ENCODE peak calls at places on chromosomes 6 and 20, in five cellular contexts. One of them, this sample, is unnamed.

GRCh38 chr6:13523826-13524622 is 36.6 kb upstream of the GFOD1 start:
- DNase-seq in CD8-positive, alpha-beta T cell: no peak
- DNase-seq in PC-3: no peak
- DNase-seq in HCT116: no peak
- DNase-seq in fibroblast of mammary gland: no peak
- DNase-seq in this sample: no peak

GRCh38 chr6:90097357-90097756 is 199.3 kb downstream of the BACH2 start:
- DNase-seq in CD8-positive, alpha-beta T cell: no peak
- DNase-seq in PC-3: peak; percentile 28
- DNase-seq in HCT116: no peak
- DNase-seq in fibroblast of mammary gland: no peak
- DNase-seq in this sample: no peak

GRCh38 chr20:47220161-47220582 is 136.3 kb downstream of the ZMYND8 start:
- DNase-seq in CD8-positive, alpha-beta T cell: peak; percentile 56
- DNase-seq in PC-3: peak; percentile 55
- DNase-seq in HCT116: peak; percentile 10
- DNase-seq in fibroblast of mammary gland: peak; percentile 56
- DNase-seq in this sample: peak; percentile 65

GRCh38 chr6:149059557-149059956 is 258.0 kb upstream of the TAB2 start:
- DNase-seq in CD8-positive, alpha-beta T cell: no peak
- DNase-seq in PC-3: no peak
- DNase-seq in HCT116: no peak
- DNase-seq in fibroblast of mammary gland: peak; percentile 24
- DNase-seq in this sample: no peak

GRCh38 chr20:17629025-17629424 is 53.0 kb downstream of the RRBP1 start:
- DNase-seq in CD8-positive, alpha-beta T cell: no peak
- DNase-seq in PC-3: no peak
- DNase-seq in HCT116: no peak
- DNase-seq in fibroblast of mammary gland: no peak
- DNase-seq in this sample: no peak

GRCh38 chr6:144007779-144008500 is at the start of gene PLAGL1:
- DNase-seq in CD8-positive, alpha-beta T cell: peak; percentile 49
- DNase-seq in PC-3: peak; percentile 70
- DNase-seq in HCT116: peak; percentile 38
- DNase-seq in fibroblast of mammary gland: peak; percentile 63
- DNase-seq in this sample: peak; percentile 76

GRCh38 chr6:100461920-100462295 is 2.8 kb downstream of the SIM1 start:
- DNase-seq in CD8-positive, alpha-beta T cell: no peak
- DNase-seq in PC-3: no peak
- DNase-seq in HCT116: no peak
- DNase-seq in fibroblast of mammary gland: no peak
- DNase-seq in this sample: no peak

GRCh38 chr20:17024513-17025105 is 202.2 kb upstream of the PCSK2 start:
- DNase-seq in CD8-positive, alpha-beta T cell: no peak
- DNase-seq in PC-3: no peak
- DNase-seq in HCT116: peak; percentile 42
- DNase-seq in fibroblast of mammary gland: no peak
- DNase-seq in this sample: no peak

GRCh38 chr20:34637245-34638185 is 39.4 kb downstream of the PIGU start:
- DNase-seq in CD8-positive, alpha-beta T cell: no peak
- DNase-seq in PC-3: peak; percentile 39
- DNase-seq in HCT116: no peak
- DNase-seq in fibroblast of mammary gland: peak; percentile 95
- DNase-seq in this sample: no peak

GRCh38 chr6:105676837-105677236 is 274.0 kb upstream of the PREP start:
- DNase-seq in CD8-positive, alpha-beta T cell: no peak
- DNase-seq in PC-3: no peak
- DNase-seq in HCT116: no peak
- DNase-seq in fibroblast of mammary gland: no peak
- DNase-seq in this sample: no peak

GRCh38 chr6:26025894-26026832 is 61.1 kb upstream of the HFE start:
- DNase-seq in CD8-positive, alpha-beta T cell: peak; percentile 89
- DNase-seq in PC-3: peak; percentile 96
- DNase-seq in HCT116: peak; percentile 92
- DNase-seq in fibroblast of mammary gland: peak; percentile 97
- DNase-seq in this sample: peak; percentile 59

GRCh38 chr20:56995635-56996075 is 270.8 kb downstream of the BMP7 start:
- DNase-seq in CD8-positive, alpha-beta T cell: no peak
- DNase-seq in PC-3: peak; percentile 72
- DNase-seq in HCT116: peak; percentile 29
- DNase-seq in fibroblast of mammary gland: peak; percentile 2
- DNase-seq in this sample: peak; percentile 60

GRCh38 chr6:25312703-25313102 is 33.5 kb downstream of the CARMIL1 start:
- DNase-seq in CD8-positive, alpha-beta T cell: no peak
- DNase-seq in PC-3: peak; percentile 82
- DNase-seq in HCT116: peak; percentile 13
- DNase-seq in fibroblast of mammary gland: peak; percentile 78
- DNase-seq in this sample: no peak

GRCh38 chr20:434221-434620 is 26.1 kb downstream of the RBCK1 start:
- DNase-seq in CD8-positive, alpha-beta T cell: no peak
- DNase-seq in PC-3: no peak
- DNase-seq in HCT116: no peak
- DNase-seq in fibroblast of mammary gland: no peak
- DNase-seq in this sample: no peak

GRCh38 chr6:12335717-12336116 is 45.6 kb downstream of the EDN1 start:
- DNase-seq in CD8-positive, alpha-beta T cell: no peak
- DNase-seq in PC-3: no peak
- DNase-seq in HCT116: no peak
- DNase-seq in fibroblast of mammary gland: no peak
- DNase-seq in this sample: no peak

GRCh38 chr6:150068786-150069648 is at the start of gene ULBP3:
- DNase-seq in CD8-positive, alpha-beta T cell: peak; percentile 72
- DNase-seq in PC-3: peak; percentile 93
- DNase-seq in HCT116: peak; percentile 89
- DNase-seq in fibroblast of mammary gland: peak; percentile 94
- DNase-seq in this sample: peak; percentile 90

GRCh38 chr6:5098501-5099270 is 13.5 kb downstream of the PPP1R3G start:
- DNase-seq in CD8-positive, alpha-beta T cell: no peak
- DNase-seq in PC-3: no peak
- DNase-seq in HCT116: no peak
- DNase-seq in fibroblast of mammary gland: no peak
- DNase-seq in this sample: no peak

GRCh38 chr6:12037803-12038202 is 25.7 kb downstream of the HIVEP1 start:
- DNase-seq in CD8-positive, alpha-beta T cell: no peak
- DNase-seq in PC-3: no peak
- DNase-seq in HCT116: no peak
- DNase-seq in fibroblast of mammary gland: no peak
- DNase-seq in this sample: no peak

GRCh38 chr6:105898286-105898685 is 187.8 kb upstream of the PRDM1 start:
- DNase-seq in CD8-positive, alpha-beta T cell: no peak
- DNase-seq in PC-3: peak; percentile 54
- DNase-seq in HCT116: no peak
- DNase-seq in fibroblast of mammary gland: peak; percentile 97
- DNase-seq in this sample: no peak

GRCh38 chr6:42315991-42316378 is 98.3 kb upstream of the MRPS10 start:
- DNase-seq in CD8-positive, alpha-beta T cell: no peak
- DNase-seq in PC-3: peak; percentile 99
- DNase-seq in HCT116: peak; percentile 90
- DNase-seq in fibroblast of mammary gland: peak; percentile 97
- DNase-seq in this sample: peak; percentile 45

GRCh38 chr6:29676981-29677601 is 3.9 kb downstream of the ZFP57 start:
- DNase-seq in CD8-positive, alpha-beta T cell: no peak
- DNase-seq in PC-3: peak; percentile 73
- DNase-seq in HCT116: no peak
- DNase-seq in fibroblast of mammary gland: no peak
- DNase-seq in this sample: no peak

GRCh38 chr20:20641783-20642182 is 70.7 kb downstream of the RALGAPA2 start:
- DNase-seq in CD8-positive, alpha-beta T cell: no peak
- DNase-seq in PC-3: no peak
- DNase-seq in HCT116: no peak
- DNase-seq in fibroblast of mammary gland: no peak
- DNase-seq in this sample: no peak

GRCh38 chr20:19120011-19120410 is 92.4 kb upstream of the SLC24A3 start:
- DNase-seq in CD8-positive, alpha-beta T cell: no peak
- DNase-seq in PC-3: no peak
- DNase-seq in HCT116: no peak
- DNase-seq in fibroblast of mammary gland: no peak
- DNase-seq in this sample: no peak

GRCh38 chr6:90739802-90740201 is 152.9 kb upstream of the MAP3K7 start:
- DNase-seq in CD8-positive, alpha-beta T cell: no peak
- DNase-seq in PC-3: no peak
- DNase-seq in HCT116: no peak
- DNase-seq in fibroblast of mammary gland: no peak
- DNase-seq in this sample: no peak

GRCh38 chr20:8860011-8860495 is 208.8 kb upstream of the PLCB4 start:
- DNase-seq in CD8-positive, alpha-beta T cell: no peak
- DNase-seq in PC-3: peak; percentile 96
- DNase-seq in HCT116: no peak
- DNase-seq in fibroblast of mammary gland: peak; percentile 89
- DNase-seq in this sample: no peak

GRCh38 chr6:124999105-124999764 is 37.0 kb downstream of the RNF217 start:
- DNase-seq in CD8-positive, alpha-beta T cell: no peak
- DNase-seq in PC-3: peak; percentile 53
- DNase-seq in HCT116: no peak
- DNase-seq in fibroblast of mammary gland: no peak
- DNase-seq in this sample: no peak

GRCh38 chr20:10047427-10047826 is 12.6 kb downstream of the ANKEF1 start:
- DNase-seq in CD8-positive, alpha-beta T cell: no peak
- DNase-seq in PC-3: peak; percentile 30
- DNase-seq in HCT116: no peak
- DNase-seq in fibroblast of mammary gland: peak; percentile 11
- DNase-seq in this sample: no peak

GRCh38 chr6:41939091-41939847 is 2.3 kb downstream of the CCND3 start:
- DNase-seq in CD8-positive, alpha-beta T cell: no peak
- DNase-seq in PC-3: peak; percentile 24
- DNase-seq in HCT116: no peak
- DNase-seq in fibroblast of mammary gland: peak; percentile 44
- DNase-seq in this sample: no peak

GRCh38 chr6:72560721-72561593 is 60.9 kb upstream of the KCNQ5 start:
- DNase-seq in CD8-positive, alpha-beta T cell: no peak
- DNase-seq in PC-3: no peak
- DNase-seq in HCT116: no peak
- DNase-seq in fibroblast of mammary gland: peak; percentile 39
- DNase-seq in this sample: no peak

GRCh38 chr6:61886608-61887259 is 399.3 kb downstream of the KHDRBS2 start:
- DNase-seq in CD8-positive, alpha-beta T cell: no peak
- DNase-seq in PC-3: peak; percentile 17
- DNase-seq in HCT116: no peak
- DNase-seq in fibroblast of mammary gland: no peak
- DNase-seq in this sample: no peak
- TF ChIP-seq CTCF in CD8-positive, alpha-beta T cell: no peak
- TF ChIP-seq CTCF in PC-3: peak; percentile 45
- TF ChIP-seq CTCF in HCT116: no peak
- TF ChIP-seq CTCF in fibroblast of mammary gland: no peak
- TF ChIP-seq CTCF in this sample: no peak

GRCh38 chr20:24993337-24994185 is 1.0 kb upstream of the APMAP start:
- DNase-seq in CD8-positive, alpha-beta T cell: peak; percentile 40
- DNase-seq in PC-3: peak; percentile 86
- DNase-seq in HCT116: no peak
- DNase-seq in fibroblast of mammary gland: peak; percentile 70
- DNase-seq in this sample: no peak
- TF ChIP-seq CTCF in CD8-positive, alpha-beta T cell: no peak
- TF ChIP-seq CTCF in PC-3: peak; percentile 76
- TF ChIP-seq CTCF in HCT116: peak; percentile 42
- TF ChIP-seq CTCF in fibroblast of mammary gland: peak; percentile 49
- TF ChIP-seq CTCF in this sample: no peak

GRCh38 chr6:374956-375355 is 16.6 kb upstream of the IRF4 start:
- DNase-seq in CD8-positive, alpha-beta T cell: no peak
- DNase-seq in PC-3: no peak
- DNase-seq in HCT116: no peak
- DNase-seq in fibroblast of mammary gland: no peak
- DNase-seq in this sample: no peak

GRCh38 chr6:372336-372911 is 19.1 kb upstream of the IRF4 start:
- DNase-seq in CD8-positive, alpha-beta T cell: no peak
- DNase-seq in PC-3: no peak
- DNase-seq in HCT116: no peak
- DNase-seq in fibroblast of mammary gland: no peak
- DNase-seq in this sample: peak; percentile 59

GRCh38 chr6:373031-373430 is 18.5 kb upstream of the IRF4 start:
- DNase-seq in CD8-positive, alpha-beta T cell: no peak
- DNase-seq in PC-3: no peak
- DNase-seq in HCT116: no peak
- DNase-seq in fibroblast of mammary gland: no peak
- DNase-seq in this sample: no peak

GRCh38 chr6:376823-377571 is 14.6 kb upstream of the IRF4 start:
- DNase-seq in CD8-positive, alpha-beta T cell: no peak
- DNase-seq in PC-3: no peak
- DNase-seq in HCT116: no peak
- DNase-seq in fibroblast of mammary gland: no peak
- DNase-seq in this sample: no peak

GRCh38 chr6:373773-374724 is 17.5 kb upstream of the IRF4 start:
- DNase-seq in CD8-positive, alpha-beta T cell: no peak
- DNase-seq in PC-3: no peak
- DNase-seq in HCT116: no peak
- DNase-seq in fibroblast of mammary gland: no peak
- DNase-seq in this sample: peak; percentile 37
- TF ChIP-seq CTCF in CD8-positive, alpha-beta T cell: no peak
- TF ChIP-seq CTCF in PC-3: peak; percentile 10
- TF ChIP-seq CTCF in HCT116: no peak
- TF ChIP-seq CTCF in fibroblast of mammary gland: no peak
- TF ChIP-seq CTCF in this sample: no peak

DNA sequence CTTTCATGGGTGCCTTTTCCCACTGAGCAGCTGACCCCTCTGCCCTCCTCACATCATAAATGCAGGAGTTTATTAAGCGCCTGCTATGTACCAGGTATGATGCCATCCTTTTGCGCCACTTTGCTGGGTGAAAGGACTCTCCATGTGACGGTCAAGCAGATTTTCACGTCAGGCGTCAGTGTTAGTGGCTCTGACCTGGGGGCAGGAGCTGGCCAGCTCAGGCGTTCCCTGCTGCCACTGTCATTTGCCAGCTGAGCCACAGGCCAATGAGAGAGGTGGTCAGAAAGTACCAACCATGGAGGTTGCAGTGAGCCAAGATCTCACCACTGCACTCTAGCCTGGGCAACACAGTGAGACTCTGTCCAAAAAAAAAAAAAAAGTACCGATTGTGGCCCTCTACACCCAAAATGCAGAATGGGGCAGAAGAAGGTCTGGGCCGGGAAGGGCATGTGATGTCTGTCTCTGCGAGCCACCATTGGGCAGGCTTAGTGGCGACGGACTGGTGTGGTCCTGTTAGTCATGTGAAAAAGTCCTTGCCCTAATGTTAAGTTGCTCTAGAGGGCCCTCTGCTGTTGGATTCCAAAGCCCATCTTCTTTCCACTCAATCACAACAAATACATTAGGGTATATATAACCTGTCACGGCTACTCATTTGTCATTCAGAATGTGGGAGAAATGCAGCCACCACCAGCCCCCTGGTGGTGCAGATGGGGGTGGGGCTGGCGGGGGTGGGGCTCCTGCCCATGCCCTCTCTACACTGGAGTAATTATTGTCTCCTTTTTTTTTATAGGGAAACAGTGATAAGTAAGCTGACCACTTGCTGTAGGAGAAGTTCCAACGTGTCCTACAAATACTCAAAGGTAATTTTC is 18.4 kb upstream of the SLC22A1 start:
- DNase-seq in CD8-positive, alpha-beta T cell: no peak
- DNase-seq in PC-3: peak; percentile 43
- DNase-seq in HCT116: peak; percentile 46
- DNase-seq in fibroblast of mammary gland: peak; percentile 54
- DNase-seq in this sample: peak; percentile 67
- TF ChIP-seq CTCF in CD8-positive, alpha-beta T cell: peak; percentile 22
- TF ChIP-seq CTCF in PC-3: peak; percentile 57
- TF ChIP-seq CTCF in HCT116: peak; percentile 60
- TF ChIP-seq CTCF in fibroblast of mammary gland: peak; percentile 60
- TF ChIP-seq CTCF in this sample: peak; percentile 7